ENCODE peak calls at places on chromosomes 6 and 20, in nine cellular contexts. B is activated T-cell treated with anti-CD3 and anti-CD28 coated beads, Interleukin-2, amount 50 U/mL, for 24 hours; C is stimulated activated CD4-positive, alpha-beta T cell treated with anti-CD3 and anti-CD28 coated beads, Interleukin-12 subunit alpha, Interleukin-12 subunit beta, amount 100 ng/mL, for 4 hours; Z is Peyer's patch; I is D341Med; H is AML-193; T is nephron progenitor cell; J is DMS153; X is activated naive CD4-positive, alpha-beta T cell. M is an unnamed sample.
A peak's percentile ranks its signal among the peaks of the same experiment; 100 is the strongest.

GRCh38 chr20:47680804-47681529 is 104.3 kb downstream of the SULF2 start:
- DNase-seq in C (no peak), B (no peak), H (no peak), X (no peak), J (no peak), T (no peak), I (no peak), Z (no peak), M (no peak)

GRCh38 chr6:135233676-135234491 is 52.8 kb downstream of the MYB start:
- DNase-seq in H (no peak), T (no peak), J (no peak), B (no peak), Z (no peak), X (no peak), I (peak; percentile 30), C (no peak), M (no peak)

GRCh38 chr6:97094376-97094775 is 169.8 kb downstream of the KLHL32 start:
- DNase-seq in C (no peak), I (no peak), H (no peak), B (no peak), T (no peak), Z (no peak), X (no peak), J (no peak), M (no peak)

GRCh38 chr6:32851025-32851424 is 2.5 kb downstream of the TAP1 start:
- DNase-seq in T (no peak), J (no peak), C (no peak), X (no peak), I (no peak), H (no peak), Z (no peak), B (no peak), M (no peak)

GRCh38 chr6:50586074-50586473 is 127.3 kb upstream of the TFAP2D start:
- DNase-seq in J (no peak), B (no peak), Z (no peak), T (no peak), X (no peak), I (no peak), C (no peak), H (no peak), M (no peak)

GRCh38 chr6:87534377-87535047 is 55.3 kb downstream of the RARS2 start:
- DNase-seq in X (no peak), B (no peak), H (no peak), T (no peak), Z (no peak), C (no peak), I (no peak), J (no peak), M (no peak)

GRCh38 chr6:46734867-46735719 is at the start of gene PLA2G7:
- DNase-seq in B (no peak), C (no peak), Z (no peak), H (no peak), I (peak; percentile 70), X (no peak), T (peak; percentile 74), J (no peak), M (peak; percentile 35)

GRCh38 chr6:76984572-76984971 is 478.7 kb downstream of the HTR1B start:
- DNase-seq in J (no peak), H (no peak), Z (no peak), T (no peak), C (no peak), I (no peak), X (no peak), B (no peak), M (no peak)

GRCh38 chr6:33413601-33414120 is 2.8 kb downstream of the PHF1 start:
- DNase-seq in X (no peak), B (no peak), Z (no peak), J (no peak), C (no peak), I (no peak), T (no peak), H (no peak), M (no peak)

GRCh38 chr6:87484491-87484890 is 11.7 kb downstream of the SLC35A1 start:
- DNase-seq in J (no peak), H (no peak), X (no peak), C (no peak), I (no peak), T (no peak), B (no peak), Z (no peak), M (no peak)

GRCh38 chr6:17476506-17476905 is 83.1 kb downstream of the CAP2 start:
- DNase-seq in X (no peak), H (no peak), B (no peak), T (no peak), Z (no peak), I (no peak), C (no peak), J (no peak), M (no peak)

GRCh38 chr6:11812951-11813350 is 34.3 kb upstream of the ADTRP start:
- DNase-seq in T (no peak), C (no peak), J (no peak), Z (no peak), X (no peak), I (no peak), H (no peak), B (no peak), M (no peak)

GRCh38 chr6:140988780-140989179 is 1143.9 kb upstream of the GJE1 start:
- DNase-seq in I (no peak), T (no peak), B (no peak), J (peak; percentile 62), C (no peak), X (no peak), Z (no peak), H (no peak), M (no peak)

GRCh38 chr6:38531134-38531533 is 108.6 kb downstream of the BTBD9 start:
- DNase-seq in H (no peak), T (no peak), C (no peak), J (no peak), I (no peak), B (no peak), Z (no peak), X (no peak), M (no peak)

GRCh38 chr20:38325905-38326304 is 20.4 kb upstream of the LBP start:
- DNase-seq in H (no peak), I (no peak), C (no peak), Z (no peak), T (no peak), B (no peak), J (no peak), X (no peak), M (no peak)

M was measured in progenitor cell of endocrine pancreas.